ENCODE peak calls at places on chromosome 7, in ten cellular contexts. N is neural crest cell, X is GM06990, A is osteocyte, C is prostate gland, T is choroid plexus epithelial cell, O is hepatocyte, I is spleen, G is fibroblast of pulmonary artery, U is epithelial cell of esophagus. B is an unnamed sample.

GRCh38 chr7:4099651-4100050 is 582.4 kb upstream of the FOXK1 start:
- DNase-seq in C (no peak), O (no peak), X (no peak), A (no peak), U (no peak), I (peak), T (no peak), N (no peak), G (no peak), B (no peak)

GRCh38 chr7:159022238-159022993 is 122.3 kb downstream of the VIPR2 start:
- DNase-seq in N (no peak), A (no peak), I (peak), O (peak), T (peak), G (no peak), X (no peak), U (no peak), C (no peak), B (peak)

GRCh38 chr7:151796091-151796870 is 80.6 kb downstream of the PRKAG2 start:
- DNase-seq in T (no peak), U (peak), I (peak), G (no peak), N (no peak), A (no peak), O (peak), X (no peak), C (no peak), B (peak)

GRCh38 chr7:90242369-90243168 is 2.4 kb upstream of the CFAP69 start:
- DNase-seq in G (no peak), N (no peak), C (no peak), O (peak), X (peak), U (no peak), I (no peak), A (no peak), T (no peak), B (no peak)

GRCh38 chr7:99409192-99409572 is 413 bp downstream of the BUD31 start:
- DNase-seq in I (no peak), A (no peak), N (no peak), O (no peak), G (no peak), X (no peak), T (peak), C (no peak), U (no peak), B (no peak)

GRCh38 chr7:18459439-18459838 is 36.1 kb upstream of the HDAC9 start:
- DNase-seq in C (no peak), I (no peak), G (no peak), A (no peak), U (no peak), X (no peak), O (no peak), T (no peak), N (no peak), B (no peak)

GRCh38 chr7:157977306-157977705 is 610.3 kb downstream of the PTPRN2 start:
- DNase-seq in N (no peak), U (no peak), A (no peak), T (no peak), O (no peak), X (no peak), I (peak), G (no peak), C (no peak), B (no peak)

GRCh38 chr7:27581906-27582305 is 80.8 kb downstream of the HIBADH start:
- DNase-seq in T (no peak), C (no peak), N (no peak), I (no peak), A (no peak), O (no peak), G (no peak), X (no peak), U (no peak), B (no peak)

DNA sequence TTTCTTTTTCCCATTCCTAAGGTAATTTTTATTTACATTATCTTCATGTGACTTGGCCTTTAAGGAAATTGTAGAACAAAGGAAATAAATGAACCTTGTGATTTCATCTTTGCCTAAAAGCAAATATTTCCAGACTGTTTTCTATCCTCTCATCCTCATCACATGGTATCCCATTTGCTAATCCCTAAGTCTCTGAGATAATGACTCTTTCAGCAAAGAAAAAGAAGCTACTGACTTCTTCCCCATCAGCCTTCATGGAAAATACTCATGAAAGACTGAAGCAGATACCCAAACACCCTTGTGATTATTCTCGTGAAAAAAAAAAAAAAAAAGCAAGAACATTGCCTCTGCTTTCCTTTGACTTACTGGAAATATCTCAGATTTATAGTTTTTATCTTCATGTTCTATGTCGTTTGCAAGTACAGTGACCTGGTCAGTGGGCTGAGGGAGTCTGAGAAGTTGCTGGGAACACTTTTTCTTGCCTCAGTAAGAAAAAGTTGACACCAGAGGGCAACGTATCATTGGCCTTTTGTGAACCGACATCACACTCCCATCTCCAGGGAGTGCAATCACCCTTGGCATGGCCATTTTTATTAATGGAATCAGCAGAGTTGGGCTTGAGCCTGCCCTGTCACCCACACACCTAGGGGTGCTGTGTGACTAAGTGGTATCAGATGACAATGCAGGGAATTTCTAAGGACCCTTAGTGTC is 246.0 kb upstream of the KMT2E start:
- DNase-seq in C (no peak), I (no peak), G (no peak), O (no peak), X (no peak), A (no peak), T (no peak), N (no peak), U (no peak), B (no peak)
- TF ChIP-seq CTCF in C (no peak), I (no peak), G (no peak), O (no peak), X (no peak), A (no peak), T (no peak), N (no peak), U (no peak), B (no peak)

GRCh38 chr7:96401200-96401599 is 79.3 kb upstream of the SLC25A13 start:
- DNase-seq in G (peak), N (no peak), X (no peak), O (peak), U (no peak), C (no peak), T (no peak), I (no peak), A (no peak), B (no peak)
- TF ChIP-seq CTCF in G (no peak), N (no peak), X (no peak), O (no peak), U (no peak), C (no peak), T (no peak), I (no peak), A (no peak), B (no peak)

GRCh38 chr7:295155-296154 is 5.5 kb downstream of the FOXL3 start:
- DNase-seq in T (no peak), X (no peak), I (peak), C (no peak), O (no peak), U (no peak), G (no peak), A (no peak), N (no peak), B (no peak)

GRCh38 chr7:298375-298702 is 8.4 kb downstream of the FOXL3 start:
- DNase-seq in C (no peak), G (no peak), I (peak), X (no peak), A (no peak), U (no peak), O (no peak), T (no peak), N (no peak), B (no peak)

GRCh38 chr7:297611-298374 is 7.8 kb downstream of the FOXL3 start:
- DNase-seq in C (no peak), N (no peak), X (no peak), A (no peak), G (no peak), I (peak), U (no peak), T (no peak), O (no peak), B (no peak)

GRCh38 chr7:294440-295154 is 4.6 kb downstream of the FOXL3 start:
- DNase-seq in A (no peak), I (peak), C (no peak), N (no peak), U (no peak), X (no peak), T (no peak), O (peak), G (no peak), B (no peak)

GRCh38 chr7:296546-296945 is 6.6 kb downstream of the FOXL3 start:
- DNase-seq in C (no peak), T (no peak), X (no peak), G (no peak), N (no peak), O (no peak), U (no peak), I (no peak), A (no peak), B (no peak)
- TF ChIP-seq CTCF in C (no peak), T (no peak), X (no peak), G (no peak), N (no peak), O (no peak), U (no peak), I (no peak), A (no peak), B (no peak)

GRCh38 chr7:137791947-137792346 is 54.8 kb downstream of the DGKI start:
- DNase-seq in T (no peak), G (no peak), C (no peak), I (no peak), A (no peak), O (no peak), U (no peak), X (no peak), N (no peak), B (no peak)
- TF ChIP-seq CTCF in T (no peak), G (no peak), C (no peak), I (no peak), A (no peak), O (no peak), U (no peak), X (no peak), N (no peak), B (no peak)

GRCh38 chr7:127592550-127592949 is 986 bp upstream of the FSCN3 start:
- DNase-seq in T (no peak), U (no peak), C (no peak), N (no peak), X (no peak), G (no peak), O (no peak), I (no peak), A (no peak), B (no peak)

GRCh38 chr7:127589901-127590300 is 1.7 kb downstream of the ARF5 start:
- DNase-seq in U (no peak), X (no peak), T (no peak), I (no peak), O (no peak), G (no peak), C (no peak), A (no peak), N (no peak), B (no peak)

GRCh38 chr7:127588697-127589482 is 679 bp downstream of the ARF5 start:
- DNase-seq in T (peak), O (peak), I (no peak), A (no peak), N (peak), G (peak), U (peak), X (peak), C (peak), B (peak)

GRCh38 chr7:127591591-127591990 is 1.9 kb upstream of the FSCN3 start:
- DNase-seq in N (no peak), O (no peak), C (no peak), X (no peak), U (no peak), T (no peak), I (no peak), G (no peak), A (no peak), B (no peak)

GRCh38 chr7:127591189-127591588 is 2.3 kb upstream of the FSCN3 start:
- DNase-seq in T (no peak), O (no peak), C (no peak), G (no peak), X (no peak), A (no peak), N (no peak), U (no peak), I (no peak), B (no peak)
- TF ChIP-seq CTCF in T (no peak), O (no peak), C (no peak), G (no peak), X (no peak), A (no peak), N (no peak), U (no peak), I (no peak), B (no peak)

GRCh38 chr7:26087321-26088091 is 64.5 kb upstream of the NFE2L3 start:
- DNase-seq in O (no peak), X (no peak), C (peak), T (no peak), U (peak), N (no peak), I (no peak), A (no peak), G (no peak), B (no peak)

GRCh38 chr7:26090927-26091519 is 61.0 kb upstream of the NFE2L3 start:
- DNase-seq in X (no peak), T (peak), N (no peak), G (peak), U (peak), I (no peak), A (no peak), O (peak), C (peak), B (peak)

GRCh38 chr7:26093023-26093422 is 59.0 kb upstream of the NFE2L3 start:
- DNase-seq in A (no peak), G (no peak), T (no peak), X (no peak), O (no peak), U (no peak), N (no peak), I (no peak), C (no peak), B (no peak)

DNA sequence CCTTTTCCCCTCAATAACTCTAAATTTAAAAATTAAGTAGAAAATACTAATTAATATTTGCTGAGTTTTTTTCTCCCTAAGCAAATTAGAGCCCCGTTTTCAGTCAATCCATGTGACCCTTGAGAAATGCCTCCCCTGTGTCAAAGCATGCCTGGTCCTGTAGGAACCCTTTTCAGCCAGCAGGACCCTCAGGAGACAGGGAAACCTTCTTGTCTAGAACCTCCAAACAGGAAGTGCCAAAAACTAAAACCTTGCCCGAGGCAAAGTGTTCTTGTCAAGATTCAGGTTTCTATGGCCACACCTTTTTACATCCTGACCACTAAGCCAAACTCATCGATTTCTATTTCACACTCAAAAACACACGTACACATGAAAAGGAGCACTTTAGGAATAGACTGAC is 60.1 kb upstream of the NFE2L3 start:
- DNase-seq in G (peak), I (no peak), U (peak), C (no peak), T (no peak), X (no peak), N (no peak), O (no peak), A (no peak), B (no peak)
- TF ChIP-seq CTCF in G (peak), I (no peak), U (peak), C (no peak), T (peak), X (no peak), N (peak), O (no peak), A (no peak), B (peak)

DNA sequence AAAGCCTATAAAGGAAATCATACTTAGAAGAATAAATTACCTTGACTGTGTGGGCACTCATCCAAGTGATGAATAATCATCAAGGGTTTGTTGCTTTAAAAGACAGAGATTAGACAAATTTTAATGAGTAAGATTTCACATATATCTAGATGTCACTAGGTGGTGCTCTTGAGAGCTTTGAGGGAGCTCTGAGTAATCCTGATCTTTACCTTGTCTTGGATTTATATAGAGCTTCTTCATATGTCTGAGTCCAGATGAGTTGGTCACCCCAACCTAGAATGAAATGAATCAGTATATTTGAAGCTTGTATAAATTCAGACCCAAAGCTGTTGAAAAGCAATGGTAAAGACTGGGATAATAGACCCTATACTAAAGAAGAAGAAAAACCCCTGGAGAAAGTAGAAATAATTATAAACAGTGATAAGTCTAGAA is 3.7 kb downstream of the AGR2 start:
- DNase-seq in O (peak), X (no peak), I (no peak), N (no peak), T (peak), C (no peak), G (peak), A (no peak), U (peak), B (peak)
- TF ChIP-seq CTCF in O (peak), X (peak), I (no peak), N (peak), T (peak), C (peak), G (peak), A (peak), U (peak), B (peak)

DNA sequence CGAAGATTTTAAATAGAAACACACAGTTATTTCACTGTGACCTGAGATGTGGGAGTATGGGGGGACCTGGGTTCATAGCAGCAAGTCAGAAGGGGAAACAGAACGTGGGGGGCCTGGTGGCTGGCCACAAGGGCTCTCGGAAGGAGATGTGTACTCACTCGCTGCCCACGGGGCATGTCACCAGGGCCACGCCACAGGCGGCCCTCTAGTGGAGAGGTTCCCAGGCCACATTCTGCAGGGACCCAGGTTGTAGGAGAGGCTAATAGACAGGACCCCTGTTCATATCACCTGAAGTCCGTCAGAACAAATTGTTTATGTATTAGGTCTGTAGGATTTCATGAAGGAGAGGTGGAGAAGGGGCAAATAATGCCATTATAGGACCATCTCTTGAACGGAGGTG is 25.1 kb upstream of the SVOPL start:
- DNase-seq in T (no peak), X (no peak), G (no peak), I (no peak), O (no peak), U (no peak), A (no peak), N (no peak), C (no peak), B (no peak)
- TF ChIP-seq CTCF in T (peak), X (peak), G (no peak), I (no peak), O (no peak), U (no peak), A (peak), N (peak), C (no peak), B (no peak)

DNA sequence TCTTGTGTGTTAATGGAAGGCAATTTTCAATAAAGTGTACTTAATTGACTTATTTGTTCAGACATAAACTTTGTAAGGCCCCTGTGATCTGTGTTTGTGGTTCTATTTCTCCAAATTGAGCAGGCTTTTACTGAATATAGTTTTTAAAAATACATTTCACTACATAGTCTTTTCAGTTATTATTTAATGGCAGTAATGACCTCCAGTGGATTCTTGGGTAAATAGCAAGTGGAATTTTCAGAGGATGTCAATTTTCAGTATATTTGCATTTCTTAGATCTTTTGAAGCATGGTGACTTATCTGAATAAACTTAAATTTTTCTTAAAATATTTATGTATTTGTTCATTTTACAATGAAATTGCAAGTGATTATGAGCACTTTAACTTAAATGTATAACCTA is 203.1 kb upstream of the PCLO start:
- DNase-seq in C (no peak), N (no peak), G (peak), O (no peak), A (no peak), U (peak), X (no peak), I (no peak), T (peak), B (peak)
- TF ChIP-seq CTCF in C (no peak), N (no peak), G (peak), O (peak), A (peak), U (peak), X (no peak), I (no peak), T (peak), B (peak)

DNA sequence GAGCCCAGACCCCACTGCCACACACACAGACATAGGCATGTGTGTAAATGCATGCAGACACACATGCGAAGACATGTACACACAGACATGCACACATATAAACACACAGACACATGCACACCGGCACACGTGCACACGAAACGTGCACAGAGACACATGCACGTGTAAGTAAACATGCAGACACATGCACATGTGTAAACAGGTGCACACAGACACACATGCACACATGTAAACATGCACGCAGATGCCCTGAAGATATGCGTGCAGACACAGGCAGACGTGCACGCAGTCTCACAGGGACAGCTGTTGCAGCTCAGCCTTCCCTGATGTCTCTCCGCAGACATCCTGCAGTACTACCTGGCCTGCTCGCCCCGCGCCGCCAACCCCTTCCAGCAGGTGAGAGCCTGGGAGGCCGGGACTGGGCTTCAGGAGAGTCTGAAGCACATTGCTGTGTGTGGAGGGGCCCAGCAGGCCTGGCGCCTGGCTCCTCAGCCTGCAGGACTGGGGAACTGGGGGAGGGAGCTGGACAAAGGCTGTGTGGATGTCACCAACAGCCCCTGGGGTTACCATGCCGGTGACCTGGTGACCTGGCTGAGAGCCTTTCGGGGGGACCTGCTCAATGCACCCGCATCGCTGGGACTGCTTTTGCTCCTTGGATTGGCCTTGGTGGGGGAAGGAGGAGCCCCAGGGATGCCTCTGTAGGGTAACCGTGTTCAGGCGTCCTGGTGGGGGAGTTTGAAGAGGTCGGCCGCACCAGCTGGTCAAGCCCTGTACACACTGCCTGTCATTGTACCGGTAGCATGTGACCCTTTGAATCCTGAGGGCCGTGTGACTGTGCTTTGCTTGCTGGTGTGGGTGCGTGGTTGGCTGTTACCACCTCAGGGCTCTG is 20.3 kb downstream of the TTYH3 start:
- DNase-seq in T (no peak), I (no peak), C (no peak), A (no peak), O (no peak), X (no peak), U (no peak), G (no peak), N (no peak), B (no peak)
- TF ChIP-seq CTCF in T (no peak), I (no peak), C (no peak), A (no peak), O (no peak), X (no peak), U (no peak), G (no peak), N (no peak), B (no peak)

B was measured in astrocyte of the spinal cord.